ENCODE peak calls at places on chromosomes 16 and 17, in five cellular contexts. C, N, U, V and M are unnamed samples.

GRCh38 chr16:9362050-9362449 is 270.6 kb downstream of the HAPSTR1 start:
- DNase-seq in C (no peak), N (no peak), U (no peak), V (no peak), M (no peak)

GRCh38 chr17:69485901-69486643 is 71.6 kb downstream of the MAP2K6 start:
- DNase-seq in C (no peak), N (no peak), U (no peak), V (no peak), M (no peak)

GRCh38 chr17:67942810-67943209 is 53.5 kb downstream of the C17orf58 start:
- DNase-seq in C (no peak), N (no peak), U (no peak), V (no peak), M (no peak)

GRCh38 chr17:17080181-17080631 is 37.9 kb downstream of the MPRIP start:
- DNase-seq in C (no peak), N (no peak), U (no peak), V (no peak), M (peak; percentile 40)

GRCh38 chr16:89909777-89910716 is 8.6 kb upstream of the MC1R start:
- DNase-seq in C (peak; percentile 63), N (peak; percentile 65), U (peak; percentile 60), V (peak; percentile 90), M (peak; percentile 92)

GRCh38 chr17:48748728-48749566 is 20.4 kb upstream of the HOXB13 start:
- DNase-seq in C (no peak), N (no peak), U (no peak), V (no peak), M (no peak)

GRCh38 chr16:68355447-68356248 is 44.8 kb downstream of the PRMT7 start:
- DNase-seq in C (no peak), N (no peak), U (no peak), V (no peak), M (peak; percentile 65)

GRCh38 chr17:31489295-31490018 is 98.0 kb downstream of the RAB11FIP4 start:
- DNase-seq in C (no peak), N (peak; percentile 39), U (no peak), V (no peak), M (no peak)

GRCh38 chr17:14299261-14300093 is 1.4 kb upstream of the HS3ST3B1 start:
- DNase-seq in C (peak; percentile 35), N (peak; percentile 44), U (peak; percentile 14), V (peak; percentile 50), M (no peak)

GRCh38 chr16:76450890-76451289 is 173.7 kb downstream of the CNTNAP4 start:
- DNase-seq in C (no peak), N (no peak), U (no peak), V (no peak), M (no peak)

GRCh38 chr17:1703063-1703462 is 7.1 kb downstream of the TLCD2 start:
- DNase-seq in C (no peak), N (no peak), U (no peak), V (no peak), M (no peak)

GRCh38 chr17:75480281-75480680 is 23.8 kb downstream of the TMEM94 start:
- DNase-seq in C (no peak), N (no peak), U (no peak), V (no peak), M (peak; percentile 35)

GRCh38 chr16:49918257-49918656 is 62.3 kb upstream of the ZNF423 start:
- DNase-seq in C (no peak), N (no peak), U (no peak), V (no peak), M (no peak)

GRCh38 chr17:77467513-77467912 is 326.7 kb downstream of the SEC14L1 start:
- DNase-seq in C (no peak), N (no peak), U (no peak), V (peak; percentile 41), M (no peak)

GRCh38 chr17:38911081-38911730 is 14.2 kb upstream of the LASP1NB start:
- DNase-seq in C (no peak), N (no peak), U (no peak), V (no peak), M (peak; percentile 37)

GRCh38 chr17:44556114-44556853 is 1.0 kb upstream of the FZD2 start:
- DNase-seq in C (no peak), N (peak; percentile 19), U (peak; percentile 80), V (no peak), M (no peak)

GRCh38 chr17:49616546-49617205 is 41.0 kb downstream of the NXPH3 start:
- DNase-seq in C (no peak), N (no peak), U (no peak), V (peak; percentile 81), M (peak; percentile 76)

GRCh38 chr16:28843766-28844165 is 2.4 kb downstream of the TUFM start:
- DNase-seq in C (no peak), N (no peak), U (no peak), V (no peak), M (no peak)

GRCh38 chr17:49965522-49965905 is 3.5 kb upstream of the DLX4 start:
- DNase-seq in C (no peak), N (no peak), U (no peak), V (no peak), M (peak; percentile 51)

GRCh38 chr16:13606804-13607203 is 313.1 kb upstream of the ERCC4 start:
- DNase-seq in C (no peak), N (no peak), U (no peak), V (no peak), M (no peak)

GRCh38 chr16:70444249-70445063 is 5.6 kb upstream of the ST3GAL2 start:
- DNase-seq in C (no peak), N (no peak), U (no peak), V (no peak), M (no peak)

GRCh38 chr16:89325861-89326471 is 108.5 kb downstream of the ZNF778 start:
- DNase-seq in C (no peak), N (no peak), U (peak; percentile 43), V (peak; percentile 52), M (no peak)

GRCh38 chr16:74730049-74730683 is 29.5 kb upstream of the MLKL start:
- DNase-seq in C (no peak), N (no peak), U (no peak), V (no peak), M (no peak)

GRCh38 chr16:56985288-56985961 is 3.9 kb upstream of the NLRC5 start:
- DNase-seq in C (no peak), N (no peak), U (peak; percentile 75), V (peak; percentile 69), M (peak; percentile 88)

GRCh38 chr17:18059283-18059682 is 20.1 kb downstream of the GID4 start:
- DNase-seq in C (no peak), N (no peak), U (no peak), V (no peak), M (no peak)

GRCh38 chr17:73058022-73058421 is 34.5 kb downstream of the SLC39A11 start:
- DNase-seq in C (no peak), N (no peak), U (no peak), V (no peak), M (no peak)

GRCh38 chr16:49986351-49987124 is 38.5 kb upstream of the CNEP1R1 start:
- DNase-seq in C (no peak), N (no peak), U (no peak), V (no peak), M (peak; percentile 43)